ENCODE peak calls at places on chromosomes 16 and 17, in six cellular contexts. One of them, this sample, is unnamed.
A peak's percentile ranks its signal among the peaks of the same experiment; 100 is the strongest.

GRCh38 chr16:59859606-59860402 is 1125.7 kb upstream of the GOT2 start:
- DNase-seq in uterus: no peak
- DNase-seq in tibial artery: no peak
- DNase-seq in H9: no peak
- DNase-seq in A673: no peak
- DNase-seq in MM.1S: no peak
- DNase-seq in this sample: no peak

GRCh38 chr16:76071690-76072089 is 205.5 kb upstream of the CNTNAP4 start:
- DNase-seq in uterus: no peak
- DNase-seq in tibial artery: no peak
- DNase-seq in H9: no peak
- DNase-seq in A673: no peak
- DNase-seq in MM.1S: no peak
- DNase-seq in this sample: no peak

GRCh38 chr16:4008116-4008515 is 108.1 kb downstream of the ADCY9 start:
- DNase-seq in uterus: no peak
- DNase-seq in tibial artery: no peak
- DNase-seq in H9: no peak
- DNase-seq in A673: no peak
- DNase-seq in MM.1S: no peak
- DNase-seq in this sample: no peak

GRCh38 chr16:35908942-35909341 is 2449.5 kb downstream of the TP53TG3F start:
- DNase-seq in uterus: no peak
- DNase-seq in tibial artery: no peak
- DNase-seq in H9: no peak
- DNase-seq in A673: peak; percentile 1
- DNase-seq in MM.1S: no peak
- DNase-seq in this sample: no peak

GRCh38 chr16:58732545-58733247 is 1.4 kb downstream of the GOT2 start:
- DNase-seq in uterus: no peak
- DNase-seq in tibial artery: no peak
- DNase-seq in H9: no peak
- DNase-seq in A673: no peak
- DNase-seq in MM.1S: no peak
- DNase-seq in this sample: peak; percentile 17

GRCh38 chr17:79664925-79665738 is 54.3 kb upstream of the RBFOX3 start:
- DNase-seq in uterus: peak; percentile 91
- DNase-seq in tibial artery: peak; percentile 65
- DNase-seq in H9: peak; percentile 82
- DNase-seq in A673: no peak
- DNase-seq in MM.1S: no peak
- DNase-seq in this sample: no peak

GRCh38 chr17:60142872-60143499 is 6.8 kb upstream of the CA4 start:
- DNase-seq in uterus: peak; percentile 65
- DNase-seq in tibial artery: peak; percentile 87
- DNase-seq in H9: peak; percentile 97
- DNase-seq in A673: peak; percentile 94
- DNase-seq in MM.1S: peak; percentile 82
- DNase-seq in this sample: peak; percentile 93

GRCh38 chr17:81723651-81724209 is 11.6 kb downstream of the SLC25A10 start:
- DNase-seq in uterus: no peak
- DNase-seq in tibial artery: no peak
- DNase-seq in H9: no peak
- DNase-seq in A673: no peak
- DNase-seq in MM.1S: no peak
- DNase-seq in this sample: no peak

GRCh38 chr17:59093702-59094231 is 12.9 kb downstream of the TRIM37 start:
- DNase-seq in uterus: peak; percentile 50
- DNase-seq in tibial artery: peak; percentile 46
- DNase-seq in H9: no peak
- DNase-seq in A673: peak; percentile 47
- DNase-seq in MM.1S: no peak
- DNase-seq in this sample: peak; percentile 97

GRCh38 chr16:52592778-52593177 is 45.8 kb upstream of the TOX3 start:
- DNase-seq in uterus: no peak
- DNase-seq in tibial artery: no peak
- DNase-seq in H9: no peak
- DNase-seq in A673: no peak
- DNase-seq in MM.1S: no peak
- DNase-seq in this sample: no peak

GRCh38 chr16:82294874-82295273 is 124.8 kb upstream of the MPHOSPH6 start:
- DNase-seq in uterus: no peak
- DNase-seq in tibial artery: no peak
- DNase-seq in H9: no peak
- DNase-seq in A673: no peak
- DNase-seq in MM.1S: no peak
- DNase-seq in this sample: no peak

GRCh38 chr16:79093554-79093967 is 507.0 kb downstream of the MAF start:
- DNase-seq in uterus: no peak
- DNase-seq in tibial artery: peak; percentile 45
- DNase-seq in H9: no peak
- DNase-seq in A673: no peak
- DNase-seq in MM.1S: no peak
- DNase-seq in this sample: no peak

GRCh38 chr16:57572978-57573733 is 30.7 kb downstream of the ADGRG5 start:
- DNase-seq in uterus: no peak
- DNase-seq in tibial artery: no peak
- DNase-seq in H9: no peak
- DNase-seq in A673: no peak
- DNase-seq in MM.1S: no peak
- DNase-seq in this sample: no peak

GRCh38 chr17:61405047-61405685 is 5.5 kb downstream of the TBX2 start:
- DNase-seq in uterus: no peak
- DNase-seq in tibial artery: no peak
- DNase-seq in H9: peak; percentile 62
- DNase-seq in A673: no peak
- DNase-seq in MM.1S: no peak
- DNase-seq in this sample: no peak

GRCh38 chr17:76753061-76753961 is 15.4 kb downstream of the MFSD11 start:
- DNase-seq in uterus: no peak
- DNase-seq in tibial artery: no peak
- DNase-seq in H9: no peak
- DNase-seq in A673: no peak
- DNase-seq in MM.1S: no peak
- DNase-seq in this sample: no peak

GRCh38 chr17:79628861-79629547 is 18.2 kb upstream of the RBFOX3 start:
- DNase-seq in uterus: peak; percentile 2
- DNase-seq in tibial artery: no peak
- DNase-seq in H9: peak; percentile 24
- DNase-seq in A673: no peak
- DNase-seq in MM.1S: no peak
- DNase-seq in this sample: no peak

GRCh38 chr16:56617212-56618085 is 8.1 kb upstream of the MT1E start:
- DNase-seq in uterus: peak; percentile 65
- DNase-seq in tibial artery: peak; percentile 79
- DNase-seq in H9: peak; percentile 76
- DNase-seq in A673: no peak
- DNase-seq in MM.1S: no peak
- DNase-seq in this sample: no peak

GRCh38 chr16:27640277-27640600 is 90.3 kb downstream of the KATNIP start:
- DNase-seq in uterus: no peak
- DNase-seq in tibial artery: no peak
- DNase-seq in H9: peak; percentile 68
- DNase-seq in A673: no peak
- DNase-seq in MM.1S: no peak
- DNase-seq in this sample: no peak

GRCh38 chr17:51200846-51201245 is 34.6 kb downstream of the NME2 start:
- DNase-seq in uterus: no peak
- DNase-seq in tibial artery: no peak
- DNase-seq in H9: no peak
- DNase-seq in A673: no peak
- DNase-seq in MM.1S: no peak
- DNase-seq in this sample: no peak

GRCh38 chr17:29573871-29574731 is 5.6 kb downstream of the TP53I13 start:
- DNase-seq in uterus: peak; percentile 24
- DNase-seq in tibial artery: peak; percentile 18
- DNase-seq in H9: no peak
- DNase-seq in A673: no peak
- DNase-seq in MM.1S: no peak
- DNase-seq in this sample: no peak

GRCh38 chr17:48636177-48637018 is 10.2 kb upstream of the HOXB9 start:
- DNase-seq in uterus: peak; percentile 46
- DNase-seq in tibial artery: peak; percentile 52
- DNase-seq in H9: peak; percentile 99
- DNase-seq in A673: peak; percentile 93
- DNase-seq in MM.1S: peak; percentile 96
- DNase-seq in this sample: peak; percentile 98

GRCh38 chr17:49890077-49890821 is 42.4 kb upstream of the TAC4 start:
- DNase-seq in uterus: no peak
- DNase-seq in tibial artery: no peak
- DNase-seq in H9: peak; percentile 76
- DNase-seq in A673: no peak
- DNase-seq in MM.1S: no peak
- DNase-seq in this sample: no peak

GRCh38 chr16:52603015-52603414 is 56.1 kb upstream of the TOX3 start:
- DNase-seq in uterus: no peak
- DNase-seq in tibial artery: no peak
- DNase-seq in H9: no peak
- DNase-seq in A673: no peak
- DNase-seq in MM.1S: no peak
- DNase-seq in this sample: no peak

GRCh38 chr17:1197379-1197778 is 17.6 kb upstream of the ABR start:
- DNase-seq in uterus: no peak
- DNase-seq in tibial artery: peak; percentile 86
- DNase-seq in H9: no peak
- DNase-seq in A673: no peak
- DNase-seq in MM.1S: no peak
- DNase-seq in this sample: no peak

GRCh38 chr17:64707077-64707591 is 45.0 kb upstream of the SMURF2 start:
- DNase-seq in uterus: peak; percentile 87
- DNase-seq in tibial artery: peak; percentile 95
- DNase-seq in H9: peak; percentile 45
- DNase-seq in A673: peak; percentile 91
- DNase-seq in MM.1S: no peak
- DNase-seq in this sample: peak; percentile 98

GRCh38 chr16:22151599-22151998 is 10.7 kb upstream of the SDR42E2 start:
- DNase-seq in uterus: no peak
- DNase-seq in tibial artery: no peak
- DNase-seq in H9: no peak
- DNase-seq in A673: no peak
- DNase-seq in MM.1S: no peak
- DNase-seq in this sample: no peak

GRCh38 chr17:49387374-49388289 is 25.6 kb upstream of the ZNF652 start:
- DNase-seq in uterus: no peak
- DNase-seq in tibial artery: no peak
- DNase-seq in H9: no peak
- DNase-seq in A673: no peak
- DNase-seq in MM.1S: peak; percentile 54
- DNase-seq in this sample: no peak

GRCh38 chr16:56192644-56192960 is 1.3 kb downstream of the GNAO1 start:
- DNase-seq in uterus: no peak
- DNase-seq in tibial artery: no peak
- DNase-seq in H9: no peak
- DNase-seq in A673: no peak
- DNase-seq in MM.1S: no peak
- DNase-seq in this sample: no peak

GRCh38 chr17:17443173-17443572 is 33.6 kb upstream of the MED9 start:
- DNase-seq in uterus: no peak
- DNase-seq in tibial artery: no peak
- DNase-seq in H9: no peak
- DNase-seq in A673: no peak
- DNase-seq in MM.1S: no peak
- DNase-seq in this sample: no peak

GRCh38 chr17:7307686-7308624 is 527 bp downstream of the EIF5A start:
- DNase-seq in uterus: peak; percentile 52
- DNase-seq in tibial artery: no peak
- DNase-seq in H9: peak; percentile 68
- DNase-seq in A673: peak; percentile 42
- DNase-seq in MM.1S: peak; percentile 43
- DNase-seq in this sample: no peak

GRCh38 chr16:66460703-66461102 is 33.6 kb downstream of the BEAN1 start:
- DNase-seq in uterus: no peak
- DNase-seq in tibial artery: no peak
- DNase-seq in H9: no peak
- DNase-seq in A673: no peak
- DNase-seq in MM.1S: no peak
- DNase-seq in this sample: no peak

GRCh38 chr16:85617948-85618347 is 4.8 kb downstream of the GSE1 start:
- DNase-seq in uterus: no peak
- DNase-seq in tibial artery: no peak
- DNase-seq in H9: no peak
- DNase-seq in A673: no peak
- DNase-seq in MM.1S: no peak
- DNase-seq in this sample: no peak
- H3K4me1 ChIP-seq in uterus: peaks cover 4% of the 10 kb centered on the region
- H3K4me1 ChIP-seq in tibial artery: peaks cover 49% of the 10 kb centered on the region
- H3K4me1 ChIP-seq in H9: no peaks in the 10 kb centered on the region
- H3K4me1 ChIP-seq in A673: peaks cover 50% of the 10 kb centered on the region
- H3K4me1 ChIP-seq in MM.1S: no peaks in the 10 kb centered on the region
- H3K4me1 ChIP-seq in this sample: peaks cover 14% of the 10 kb centered on the region

GRCh38 chr16:19523184-19523558 is 571 bp upstream of the CCP110 start:
- DNase-seq in uterus: peak; percentile 23
- DNase-seq in tibial artery: no peak
- DNase-seq in H9: no peak
- DNase-seq in A673: no peak
- DNase-seq in MM.1S: no peak
- DNase-seq in this sample: no peak

GRCh38 chr16:19523559-19524355 is at the start of gene CCP110:
- DNase-seq in uterus: peak; percentile 96
- DNase-seq in tibial artery: peak; percentile 98
- DNase-seq in H9: peak; percentile 96
- DNase-seq in A673: peak; percentile 99
- DNase-seq in MM.1S: peak; percentile 96
- DNase-seq in this sample: peak; percentile 82

GRCh38 chr16:19522369-19523159 is 666 bp upstream of the GDE1 start:
- DNase-seq in uterus: no peak
- DNase-seq in tibial artery: no peak
- DNase-seq in H9: no peak
- DNase-seq in A673: no peak
- DNase-seq in MM.1S: no peak
- DNase-seq in this sample: no peak

GRCh38 chr16:19524866-19525723 is 1.4 kb downstream of the CCP110 start:
- DNase-seq in uterus: no peak
- DNase-seq in tibial artery: no peak
- DNase-seq in H9: no peak
- DNase-seq in A673: no peak
- DNase-seq in MM.1S: peak; percentile 12
- DNase-seq in this sample: no peak

GRCh38 chr16:19524356-19524865 is 669 bp downstream of the CCP110 start:
- DNase-seq in uterus: no peak
- DNase-seq in tibial artery: no peak
- DNase-seq in H9: no peak
- DNase-seq in A673: no peak
- DNase-seq in MM.1S: peak; percentile 8
- DNase-seq in this sample: no peak
- H3K4me1 ChIP-seq in uterus: no peaks in the 10 kb centered on the region
- H3K4me1 ChIP-seq in tibial artery: peaks cover 36% of the 10 kb centered on the region
- H3K4me1 ChIP-seq in H9: peaks cover 3% of the 10 kb centered on the region
- H3K4me1 ChIP-seq in A673: peaks cover 31% of the 10 kb centered on the region
- H3K4me1 ChIP-seq in MM.1S: peaks cover 24% of the 10 kb centered on the region
- H3K4me1 ChIP-seq in this sample: peaks cover 21% of the 10 kb centered on the region

GRCh38 chr16:54135361-54136275 is 151.0 kb downstream of the IRX3 start:
- DNase-seq in uterus: no peak
- DNase-seq in tibial artery: no peak
- DNase-seq in H9: no peak
- DNase-seq in A673: no peak
- DNase-seq in MM.1S: no peak
- DNase-seq in this sample: no peak
- H3K4me1 ChIP-seq in uterus: no peaks in the 10 kb centered on the region
- H3K4me1 ChIP-seq in tibial artery: peaks cover 6% of the 10 kb centered on the region
- H3K4me1 ChIP-seq in H9: no peaks in the 10 kb centered on the region
- H3K4me1 ChIP-seq in A673: no peaks in the 10 kb centered on the region
- H3K4me1 ChIP-seq in MM.1S: no peaks in the 10 kb centered on the region
- H3K4me1 ChIP-seq in this sample: no peaks in the 10 kb centered on the region

GRCh38 chr16:73056383-73056782 is 8.5 kb upstream of the ZFHX3 start:
- DNase-seq in uterus: no peak
- DNase-seq in tibial artery: no peak
- DNase-seq in H9: no peak
- DNase-seq in A673: no peak
- DNase-seq in MM.1S: no peak
- DNase-seq in this sample: no peak
- H3K4me1 ChIP-seq in uterus: peaks cover 11% of the 10 kb centered on the region
- H3K4me1 ChIP-seq in tibial artery: peaks cover 24% of the 10 kb centered on the region
- H3K4me1 ChIP-seq in H9: peaks cover 9% of the 10 kb centered on the region
- H3K4me1 ChIP-seq in A673: peaks cover 51% of the 10 kb centered on the region
- H3K4me1 ChIP-seq in MM.1S: no peaks in the 10 kb centered on the region
- H3K4me1 ChIP-seq in this sample: peaks cover 71% of the 10 kb centered on the region